ENCODE peak calls at places on chromosomes 2 and 18, in four cellular contexts. One of them, this sample, is unnamed.

GRCh38 chr18:68316636-68317035 is 398.3 kb downstream of the TMX3 start:
- DNase-seq in SK-N-SH: no peak
- DNase-seq in H1: no peak
- DNase-seq in K562: no peak
- DNase-seq in this sample: peak

GRCh38 chr2:237045449-237045848 is 40.2 kb upstream of the COPS8 start:
- DNase-seq in SK-N-SH: no peak
- DNase-seq in K562: no peak
- DNase-seq in H1: no peak
- DNase-seq in this sample: no peak

GRCh38 chr2:96594701-96595152 is 43.4 kb downstream of the KANSL3 start:
- DNase-seq in K562: no peak
- DNase-seq in SK-N-SH: no peak
- DNase-seq in H1: no peak
- DNase-seq in this sample: no peak

GRCh38 chr2:9518780-9519179 is 36.9 kb downstream of the ADAM17 start:
- DNase-seq in K562: no peak
- DNase-seq in H1: no peak
- DNase-seq in SK-N-SH: no peak
- DNase-seq in this sample: no peak

GRCh38 chr2:156294945-156295580 is 37.5 kb downstream of the NR4A2 start:
- DNase-seq in SK-N-SH: no peak
- DNase-seq in K562: no peak
- DNase-seq in H1: no peak
- DNase-seq in this sample: no peak

GRCh38 chr18:74604774-74605173 is 7.1 kb downstream of the ZNF407 start:
- DNase-seq in SK-N-SH: no peak
- DNase-seq in H1: no peak
- DNase-seq in K562: no peak
- DNase-seq in this sample: no peak

GRCh38 chr2:17543848-17544645 is 3.6 kb downstream of the VSNL1 start:
- DNase-seq in H1: no peak
- DNase-seq in K562: no peak
- DNase-seq in SK-N-SH: no peak
- DNase-seq in this sample: no peak

GRCh38 chr2:218734190-218734975 is 23.7 kb downstream of the TTLL4 start:
- DNase-seq in K562: no peak
- DNase-seq in SK-N-SH: no peak
- DNase-seq in H1: no peak
- DNase-seq in this sample: no peak

GRCh38 chr2:209556354-209556961 is 132.6 kb downstream of the MAP2 start:
- DNase-seq in H1: no peak
- DNase-seq in K562: no peak
- DNase-seq in SK-N-SH: peak
- DNase-seq in this sample: peak

GRCh38 chr2:36733215-36733614 is 36.7 kb downstream of the VIT start:
- DNase-seq in SK-N-SH: no peak
- DNase-seq in H1: no peak
- DNase-seq in K562: no peak
- DNase-seq in this sample: no peak

GRCh38 chr2:23698733-23699391 is 228.1 kb downstream of the ATAD2B start:
- DNase-seq in K562: no peak
- DNase-seq in SK-N-SH: peak
- DNase-seq in H1: no peak
- DNase-seq in this sample: no peak

GRCh38 chr2:105143467-105144127 is 97.9 kb upstream of the GPR45 start:
- DNase-seq in H1: peak
- DNase-seq in K562: no peak
- DNase-seq in SK-N-SH: peak
- DNase-seq in this sample: peak

GRCh38 chr2:112164876-112165275 is 26.7 kb downstream of the FBLN7 start:
- DNase-seq in K562: no peak
- DNase-seq in H1: no peak
- DNase-seq in SK-N-SH: no peak
- DNase-seq in this sample: no peak

GRCh38 chr2:233247744-233248143 is 3.7 kb upstream of the ATG16L1 start:
- DNase-seq in K562: no peak
- DNase-seq in SK-N-SH: no peak
- DNase-seq in H1: no peak
- DNase-seq in this sample: peak

GRCh38 chr2:106542730-106543359 is 55.7 kb downstream of the CD8B2 start:
- DNase-seq in H1: peak
- DNase-seq in SK-N-SH: peak
- DNase-seq in K562: peak
- DNase-seq in this sample: peak

GRCh38 chr2:170386554-170386953 is 208.6 kb downstream of the MYO3B start:
- DNase-seq in SK-N-SH: no peak
- DNase-seq in K562: no peak
- DNase-seq in H1: no peak
- DNase-seq in this sample: no peak

GRCh38 chr2:165105911-165106310 is 97.9 kb downstream of the SCN3A start:
- DNase-seq in H1: no peak
- DNase-seq in K562: no peak
- DNase-seq in SK-N-SH: no peak
- DNase-seq in this sample: no peak

GRCh38 chr2:86790828-86791561 is at the start of gene CD8A:
- DNase-seq in K562: no peak
- DNase-seq in H1: peak
- DNase-seq in SK-N-SH: peak
- DNase-seq in this sample: no peak

GRCh38 chr2:74982581-74982980 is 24.1 kb downstream of the POLE4 start:
- DNase-seq in K562: peak
- DNase-seq in SK-N-SH: no peak
- DNase-seq in H1: no peak
- DNase-seq in this sample: peak

GRCh38 chr18:13374468-13375301 is 156.1 kb downstream of the LDLRAD4 start:
- DNase-seq in K562: no peak
- DNase-seq in SK-N-SH: peak
- DNase-seq in H1: no peak
- DNase-seq in this sample: no peak

GRCh38 chr2:40716879-40717278 is 265.0 kb upstream of the SLC8A1 start:
- DNase-seq in SK-N-SH: no peak
- DNase-seq in H1: no peak
- DNase-seq in K562: no peak
- DNase-seq in this sample: no peak

GRCh38 chr2:238425979-238426567 is 654 bp upstream of the ASB1 start:
- DNase-seq in H1: no peak
- DNase-seq in SK-N-SH: peak
- DNase-seq in K562: peak
- DNase-seq in this sample: peak

GRCh38 chr2:86633094-86633740 is 9.6 kb upstream of the RNF103 start:
- DNase-seq in SK-N-SH: peak
- DNase-seq in K562: no peak
- DNase-seq in H1: no peak
- DNase-seq in this sample: no peak

GRCh38 chr18:79955302-79956075 is 4.0 kb upstream of the SLC66A2 start:
- DNase-seq in H1: no peak
- DNase-seq in SK-N-SH: no peak
- DNase-seq in K562: no peak
- DNase-seq in this sample: no peak

GRCh38 chr2:164737612-164738081 is 104.0 kb downstream of the COBLL1 start:
- DNase-seq in H1: peak
- DNase-seq in SK-N-SH: peak
- DNase-seq in K562: peak
- DNase-seq in this sample: peak

GRCh38 chr2:55876425-55877084 is 47.0 kb downstream of the EFEMP1 start:
- DNase-seq in K562: no peak
- DNase-seq in H1: no peak
- DNase-seq in SK-N-SH: no peak
- DNase-seq in this sample: no peak

GRCh38 chr18:9419956-9420631 is 55.2 kb upstream of the RALBP1 start:
- DNase-seq in SK-N-SH: no peak
- DNase-seq in K562: peak
- DNase-seq in H1: no peak
- DNase-seq in this sample: no peak

GRCh38 chr2:114426111-114426510 is 16.3 kb upstream of the DPP10 start:
- DNase-seq in K562: no peak
- DNase-seq in H1: no peak
- DNase-seq in SK-N-SH: no peak
- DNase-seq in this sample: no peak

GRCh38 chr18:65287642-65288041 is 463.2 kb upstream of the CDH7 start:
- DNase-seq in SK-N-SH: no peak
- DNase-seq in H1: no peak
- DNase-seq in K562: no peak
- DNase-seq in this sample: no peak

DNA sequence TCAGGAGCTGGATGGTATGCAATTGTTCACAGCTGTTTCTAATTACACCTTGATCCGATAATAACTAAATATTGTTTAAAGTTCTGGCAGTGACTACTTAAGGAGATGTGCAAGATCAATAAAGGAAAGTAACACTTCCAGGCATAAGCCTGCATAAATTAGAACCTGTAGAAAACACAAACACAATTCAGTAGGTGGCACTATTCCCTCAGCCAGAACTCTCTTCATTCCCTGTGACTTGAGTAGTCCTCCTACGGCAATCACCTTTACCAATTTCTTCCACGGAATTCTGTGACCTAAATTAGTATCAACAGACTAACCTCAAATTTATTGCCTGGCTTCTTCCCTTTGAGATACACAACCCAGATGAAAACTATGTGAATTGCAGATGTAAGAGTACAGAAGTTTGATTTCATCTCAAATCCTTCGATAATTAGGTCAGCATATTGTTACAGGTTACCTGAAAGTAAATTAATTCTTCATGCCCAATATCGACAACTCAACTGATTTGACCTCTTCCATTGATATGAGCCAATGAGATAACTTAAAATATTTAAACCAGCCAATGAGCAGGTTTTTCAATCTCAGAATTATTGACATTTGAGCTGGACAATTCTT is 137.8 kb downstream of the PID1 start:
- DNase-seq in H1: no peak
- DNase-seq in K562: no peak
- DNase-seq in SK-N-SH: peak
- DNase-seq in this sample: peak
- TF ChIP-seq JUND in H1: no peak
- TF ChIP-seq JUND in K562: no peak
- TF ChIP-seq JUND in SK-N-SH: no peak
- TF ChIP-seq JUND in this sample: no peak

DNA sequence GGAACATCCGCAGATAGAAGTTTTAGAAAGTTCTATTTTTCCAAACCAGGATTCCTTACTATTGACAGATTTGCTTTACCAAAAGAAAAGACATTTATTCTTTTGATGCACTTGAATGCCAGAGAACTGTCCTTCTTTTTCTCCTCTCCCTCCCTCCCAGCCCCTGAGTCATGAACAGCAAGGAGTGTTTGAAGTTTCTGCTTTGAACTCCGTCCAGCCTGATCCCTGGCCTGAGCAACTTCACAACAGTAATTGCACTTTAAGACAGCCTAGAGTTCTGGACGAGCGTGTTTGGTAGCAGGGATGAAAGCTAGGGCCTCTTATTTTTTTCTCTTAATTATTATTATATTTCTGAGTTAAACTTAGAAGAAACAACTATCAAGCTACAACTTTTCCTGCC is 33.6 kb downstream of the APCDD1 start:
- DNase-seq in H1: no peak
- DNase-seq in SK-N-SH: no peak
- DNase-seq in K562: no peak
- DNase-seq in this sample: no peak
- TF ChIP-seq JUND in H1: no peak
- TF ChIP-seq JUND in SK-N-SH: no peak
- TF ChIP-seq JUND in K562: no peak
- TF ChIP-seq JUND in this sample: no peak

DNA sequence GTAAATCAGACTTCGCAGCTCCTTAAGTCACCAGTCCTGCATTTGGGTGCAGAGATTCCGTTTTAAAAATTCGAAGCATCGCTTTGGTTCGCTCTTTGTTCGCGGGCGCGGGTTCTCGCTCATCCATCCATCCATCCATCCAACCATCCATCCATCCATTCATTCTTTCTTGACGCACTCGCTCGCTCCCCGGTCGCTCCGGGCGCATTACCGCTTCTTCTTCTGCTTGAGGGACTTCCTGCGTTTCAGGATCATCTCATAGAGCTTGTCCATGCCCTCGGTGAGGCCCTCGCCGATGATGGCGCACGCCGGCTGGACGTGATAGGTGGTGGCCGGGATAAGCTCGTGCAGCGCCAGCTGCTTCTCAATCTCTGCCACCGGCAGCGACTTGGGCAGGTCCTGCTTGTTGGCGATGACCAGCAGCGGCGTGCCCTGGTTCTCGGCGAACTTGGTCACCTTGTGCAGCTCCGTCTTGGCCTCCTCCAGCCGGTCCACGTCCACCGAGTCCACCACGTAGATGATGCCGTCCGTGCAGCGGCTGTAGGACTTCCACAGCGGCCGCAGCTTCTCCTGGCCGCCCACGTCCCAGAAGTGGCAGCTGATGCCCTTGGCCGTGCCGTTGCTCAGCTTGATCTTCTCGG is 960 bp downstream of the ARL4C start:
- DNase-seq in H1: peak
- DNase-seq in K562: no peak
- DNase-seq in SK-N-SH: peak
- DNase-seq in this sample: no peak
- TF ChIP-seq JUND in H1: no peak
- TF ChIP-seq JUND in K562: no peak
- TF ChIP-seq JUND in SK-N-SH: no peak
- TF ChIP-seq JUND in this sample: no peak

DNA sequence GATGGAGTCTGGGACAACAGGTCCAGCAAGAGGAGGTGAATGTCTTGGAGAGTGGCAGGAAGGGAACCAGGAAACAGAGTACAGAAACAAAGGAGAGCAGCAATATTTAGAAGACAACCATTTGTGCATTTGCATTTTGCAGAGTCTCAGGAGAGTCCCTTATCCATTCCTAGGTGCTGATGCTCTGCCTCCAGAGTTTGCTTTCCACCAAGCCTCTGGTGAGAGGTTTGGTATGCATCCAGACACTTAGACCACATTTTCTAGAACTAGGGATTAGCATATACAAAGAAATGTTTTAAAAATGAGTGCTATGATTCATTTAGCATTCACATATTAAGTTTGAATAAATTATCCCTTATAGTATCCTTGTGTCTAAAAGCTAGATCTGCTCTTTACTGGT is 18.5 kb upstream of the LRATD1 start:
- DNase-seq in SK-N-SH: no peak
- DNase-seq in H1: no peak
- DNase-seq in K562: no peak
- DNase-seq in this sample: no peak
- TF ChIP-seq JUND in SK-N-SH: no peak
- TF ChIP-seq JUND in H1: no peak
- TF ChIP-seq JUND in K562: no peak
- TF ChIP-seq JUND in this sample: no peak

This sample was measured in T47D.